ENCODE peak calls at places on chromosomes 7 and 10, in eight cellular contexts. I is activated gamma-delta T cell treated with anti-CD3 and anti-CD28 coated beads, Interleukin-2, amount 50 U/mL, for 16 hours; H is sciatic nerve; V is GM23248; Y is Caki2; W is AG04450; L is CD8-positive, alpha-beta T cell; U is iPS-NIHi11. X is an unnamed sample.

GRCh38 chr7:120981117-120981516 is 7.4 kb upstream of the CPED1 start:
- DNase-seq in I (no peak), W (no peak), V (no peak), U (no peak), H (no peak), Y (no peak), L (no peak), X (no peak)

GRCh38 chr7:92768501-92769360 is 67.6 kb downstream of the CDK6 start:
- DNase-seq in W (no peak), L (no peak), U (peak), I (no peak), Y (no peak), V (peak), H (no peak), X (no peak)

GRCh38 chr7:24500599-24501451 is 72.4 kb upstream of the PALS2 start:
- DNase-seq in Y (no peak), U (no peak), I (no peak), W (no peak), V (no peak), L (no peak), H (no peak), X (no peak)

GRCh38 chr10:30583778-30584415 is 45.7 kb downstream of the LYZL2 start:
- DNase-seq in I (no peak), V (peak), H (peak), W (peak), Y (peak), L (no peak), U (peak), X (peak)

GRCh38 chr10:114623661-114624294 is 34.3 kb downstream of the ABLIM1 start:
- DNase-seq in H (no peak), W (peak), Y (peak), I (no peak), V (peak), U (peak), L (no peak), X (peak)

GRCh38 chr10:99346247-99346646 is 17.1 kb downstream of the CNNM1 start:
- DNase-seq in W (peak), H (no peak), I (no peak), V (peak), Y (no peak), L (no peak), U (no peak), X (peak)

GRCh38 chr7:725223-726005 is 1.1 kb upstream of the DNAAF5 start:
- DNase-seq in U (no peak), W (no peak), V (peak), I (no peak), H (peak), L (no peak), Y (peak), X (peak)

GRCh38 chr10:9992656-9993055 is 1025.0 kb upstream of the CELF2 start:
- DNase-seq in W (no peak), I (no peak), V (no peak), Y (no peak), L (no peak), U (peak), H (no peak), X (no peak)

GRCh38 chr7:28674359-28674782 is 262.1 kb downstream of the CREB5 start:
- DNase-seq in V (peak), U (no peak), H (no peak), I (no peak), Y (peak), L (no peak), W (no peak), X (peak)

GRCh38 chr7:24732646-24733413 is 24.4 kb downstream of the GSDME start:
- DNase-seq in V (peak), U (no peak), I (no peak), L (no peak), H (no peak), Y (peak), W (peak), X (peak)

GRCh38 chr10:132690821-132691610 is 94.9 kb downstream of the NKX6-2 start:
- DNase-seq in L (no peak), U (no peak), W (no peak), V (no peak), I (no peak), Y (no peak), H (peak), X (no peak)

GRCh38 chr7:55112056-55112455 is 93.2 kb downstream of the EGFR start:
- DNase-seq in L (no peak), W (no peak), I (no peak), V (no peak), U (no peak), H (no peak), Y (no peak), X (no peak)